ENCODE peak calls at places on chromosome 7, in eight cellular contexts. Z is GM13977; F is brain microvascular endothelial cell; L is CD8-positive, alpha-beta T cell; W is breast epithelium; G is omental fat pad; O is RWPE1; J is adrenal gland. Y is an unnamed sample.
A peak's percentile ranks its signal among the peaks of the same experiment; 100 is the strongest.

GRCh38 chr7:37510043-37510634 is 61.5 kb upstream of the ELMO1 start:
- DNase-seq in G (no peak), O (no peak), Z (peak; percentile 34), W (no peak), F (no peak), J (no peak), L (no peak), Y (no peak)

GRCh38 chr7:118054529-118054928 is 129.4 kb upstream of the LSM8 start:
- DNase-seq in Z (no peak), L (no peak), F (no peak), G (no peak), W (no peak), J (no peak), O (no peak), Y (no peak)

GRCh38 chr7:132472463-132473120 is 103.7 kb downstream of the PLXNA4 start:
- DNase-seq in J (peak; percentile 40), F (no peak), W (no peak), L (no peak), Z (no peak), O (peak; percentile 7), G (no peak), Y (no peak)

GRCh38 chr7:128442346-128442745 is 13.3 kb upstream of the HILPDA start:
- DNase-seq in Z (no peak), L (no peak), G (no peak), J (no peak), W (no peak), F (no peak), O (no peak), Y (no peak)

GRCh38 chr7:91066627-91067026 is 197.6 kb upstream of the FZD1 start:
- DNase-seq in O (no peak), W (no peak), J (no peak), L (no peak), F (no peak), G (no peak), Z (no peak), Y (no peak)

GRCh38 chr7:139918488-139918887 is 89.4 kb downstream of the TBXAS1 start:
- DNase-seq in O (no peak), G (no peak), W (no peak), J (no peak), F (no peak), Z (no peak), L (no peak), Y (no peak)

GRCh38 chr7:1931248-1931950 is 261.3 kb downstream of the ELFN1 start:
- DNase-seq in G (no peak), J (no peak), Z (no peak), L (no peak), O (peak; percentile 48), F (peak; percentile 36), W (no peak), Y (no peak)

GRCh38 chr7:128030999-128031681 is at the start of gene LRRC4:
- DNase-seq in O (peak; percentile 44), Z (peak; percentile 83), G (no peak), L (peak; percentile 24), W (no peak), F (no peak), J (peak; percentile 61), Y (no peak)

GRCh38 chr7:141737118-141737835 is 881 bp upstream of the SSBP1 start:
- DNase-seq in J (no peak), F (no peak), Z (no peak), L (peak; percentile 48), W (no peak), G (no peak), O (peak; percentile 8), Y (no peak)

GRCh38 chr7:70614237-70614984 is 517.5 kb upstream of the GALNT17 start:
- DNase-seq in G (no peak), O (no peak), L (no peak), W (peak; percentile 68), F (no peak), Z (no peak), J (peak; percentile 58), Y (no peak)

GRCh38 chr7:131633342-131633843 is 77.0 kb upstream of the PODXL start:
- DNase-seq in O (no peak), W (no peak), L (no peak), F (peak; percentile 51), J (no peak), G (no peak), Z (no peak), Y (no peak)

GRCh38 chr7:33807779-33808482 is 97.4 kb upstream of the BMPER start:
- DNase-seq in G (no peak), O (peak; percentile 85), L (no peak), J (no peak), F (peak; percentile 89), W (no peak), Z (no peak), Y (no peak)

GRCh38 chr7:115678049-115678982 is 352.2 kb downstream of the TFEC start:
- DNase-seq in W (no peak), O (no peak), L (no peak), J (no peak), Z (no peak), G (no peak), F (peak; percentile 12), Y (no peak)

DNA sequence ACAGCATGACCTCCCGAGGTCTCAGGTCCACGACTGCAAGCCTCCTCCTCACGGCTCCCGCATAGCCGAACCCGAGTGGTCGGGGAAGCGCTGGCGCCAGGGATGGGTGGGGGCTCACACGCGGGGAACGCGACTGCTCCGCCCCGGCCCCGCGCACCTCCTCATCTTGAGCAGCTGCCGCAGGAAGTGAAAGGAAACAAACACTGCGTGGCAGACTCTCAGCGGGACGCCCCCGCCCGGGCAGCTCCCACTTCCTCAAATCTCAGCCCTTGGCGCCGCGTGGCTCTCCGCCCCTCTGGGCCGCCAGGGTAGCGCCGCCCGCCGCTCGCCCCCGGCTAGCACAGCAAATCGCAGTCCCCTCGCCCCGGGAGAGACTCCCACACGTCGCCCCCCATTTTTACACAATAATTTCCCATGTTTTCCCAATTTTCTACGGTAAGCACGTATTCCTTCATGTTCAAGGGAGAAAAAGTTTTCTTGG is at the start of gene TMEM243:
- DNase-seq in O (peak; percentile 68), W (peak; percentile 77), F (peak; percentile 70), J (peak; percentile 75), L (peak; percentile 84), Z (peak; percentile 89), G (peak; percentile 55), Y (peak; percentile 85)
- TF ChIP-seq CTCF in O (no peak), W (no peak), F (peak; percentile 3), J (no peak), L (peak; percentile 39), Z (peak; percentile 50), G (no peak), Y (peak; percentile 25)

DNA sequence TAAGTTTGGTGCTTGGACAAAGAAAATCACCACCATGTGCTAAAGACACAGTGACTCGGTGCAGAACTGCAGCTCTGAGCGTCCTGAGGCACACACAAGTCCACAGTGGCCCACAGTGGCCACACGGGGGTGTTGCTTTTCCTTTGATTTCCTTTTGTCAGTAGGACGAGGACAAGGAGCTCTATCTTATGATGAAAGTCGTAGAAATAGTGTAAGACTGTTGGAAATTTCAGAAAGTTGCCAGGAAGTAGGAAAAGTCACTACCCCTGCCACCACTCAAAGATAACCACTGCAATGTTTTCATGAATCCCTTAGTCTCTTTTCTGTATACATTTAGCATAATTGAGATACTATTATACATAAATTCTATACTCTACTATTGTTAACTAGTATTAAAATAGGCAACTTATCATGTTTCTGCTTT is 146.0 kb downstream of the TNS3 start:
- DNase-seq in J (peak; percentile 86), Z (no peak), F (peak; percentile 81), L (no peak), G (peak; percentile 19), O (peak; percentile 68), W (peak; percentile 74), Y (no peak)
- TF ChIP-seq CTCF in J (peak; percentile 81), Z (peak; percentile 38), F (peak; percentile 87), L (no peak), G (no peak), O (peak; percentile 67), W (peak; percentile 81), Y (peak; percentile 35)

GRCh38 chr7:159137906-159138305 is 6.8 kb downstream of the VIPR2 start:
- DNase-seq in F (no peak), O (no peak), G (no peak), L (no peak), W (peak; percentile 5), J (no peak), Z (no peak), Y (no peak)

GRCh38 chr7:159136442-159136841 is 8.2 kb downstream of the VIPR2 start:
- DNase-seq in F (peak; percentile 14), L (no peak), W (peak; percentile 3), Z (no peak), J (no peak), O (no peak), G (no peak), Y (no peak)

GRCh38 chr7:159136013-159136412 is 8.7 kb downstream of the VIPR2 start:
- DNase-seq in L (no peak), F (no peak), O (no peak), G (no peak), W (peak; percentile 19), J (no peak), Z (no peak), Y (no peak)

GRCh38 chr7:159138508-159138907 is 6.2 kb downstream of the VIPR2 start:
- DNase-seq in O (no peak), L (no peak), G (no peak), Z (no peak), J (no peak), W (no peak), F (no peak), Y (no peak)

DNA sequence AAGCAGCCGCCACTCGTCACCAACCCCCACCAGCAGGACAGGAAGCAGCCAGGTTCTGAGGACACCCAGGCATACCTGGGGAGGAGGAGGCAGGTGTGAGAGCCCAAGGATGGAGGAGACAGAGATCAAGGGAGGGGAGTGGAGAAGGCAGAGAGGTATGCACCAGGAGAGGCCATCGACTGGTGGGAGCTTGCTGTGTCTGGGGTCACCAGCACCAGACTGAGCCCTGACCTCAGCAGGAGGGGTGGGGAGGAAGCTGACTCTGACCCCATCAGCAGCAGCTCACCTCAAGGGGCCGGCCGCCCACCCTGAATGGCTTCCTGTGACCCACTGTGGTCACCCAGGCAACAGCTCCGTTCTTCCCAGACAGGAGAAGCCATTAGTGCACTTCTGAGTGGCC is 7.8 kb downstream of the VIPR2 start:
- DNase-seq in F (no peak), L (no peak), W (peak; percentile 9), Z (no peak), J (no peak), G (no peak), O (no peak), Y (no peak)
- TF ChIP-seq CTCF in F (no peak), L (no peak), W (no peak), Z (no peak), J (no peak), G (no peak), O (no peak), Y (no peak)

GRCh38 chr7:158815046-158815445 is 14.3 kb downstream of the ESYT2 start:
- DNase-seq in L (no peak), G (no peak), F (peak; percentile 48), Z (no peak), O (no peak), W (no peak), J (no peak), Y (no peak)

GRCh38 chr7:158816271-158816670 is 13.0 kb downstream of the ESYT2 start:
- DNase-seq in L (no peak), O (no peak), G (no peak), J (no peak), F (no peak), Z (no peak), W (no peak), Y (no peak)

GRCh38 chr7:158815471-158816128 is 13.7 kb downstream of the ESYT2 start:
- DNase-seq in J (no peak), G (no peak), Z (no peak), L (no peak), O (no peak), F (no peak), W (no peak), Y (no peak)

GRCh38 chr7:158818325-158819213 is 10.7 kb downstream of the ESYT2 start:
- DNase-seq in G (peak; percentile 62), Z (peak; percentile 77), J (peak; percentile 95), L (peak; percentile 59), W (peak; percentile 89), F (peak; percentile 99), O (peak; percentile 82), Y (peak; percentile 99)

GRCh38 chr7:158816995-158817394 is 12.3 kb downstream of the ESYT2 start:
- DNase-seq in L (no peak), O (peak; percentile 52), W (no peak), J (no peak), Z (no peak), F (no peak), G (no peak), Y (no peak)
- TF ChIP-seq CTCF in L (no peak), O (no peak), W (no peak), J (no peak), Z (no peak), F (no peak), G (no peak), Y (no peak)

Y was measured in CD14-positive monocyte.